ENCODE peak calls at places on chromosomes 5 and 9, in six cellular contexts. O is astrocyte of the spinal cord, C is GM12865, Z is mucosa of descending colon, A is kidney epithelial cell, R is adrenal gland. B is an unnamed sample.

GRCh38 chr5:53069626-53070025 is 39.9 kb downstream of the MOCS2 start:
- DNase-seq in O (peak), A (peak), R (no peak), C (no peak), Z (no peak), B (no peak)

GRCh38 chr9:136572596-136573313 is 26.9 kb upstream of the NOTCH1 start:
- DNase-seq in C (no peak), Z (no peak), O (no peak), R (no peak), A (no peak), B (no peak)

GRCh38 chr5:18043344-18043743 is 409.1 kb downstream of the TAF11L14 start:
- DNase-seq in C (no peak), R (no peak), O (no peak), Z (no peak), A (no peak), B (no peak)

GRCh38 chr5:42064821-42065220 is 139.7 kb downstream of the FBXO4 start:
- DNase-seq in C (no peak), Z (no peak), R (no peak), A (no peak), O (no peak), B (no peak)

GRCh38 chr5:52943285-52943684 is 45.9 kb upstream of the ITGA2 start:
- DNase-seq in C (peak), A (no peak), Z (no peak), R (no peak), O (no peak), B (no peak)

GRCh38 chr5:138212828-138213160 is 329 bp downstream of the CDC23 start:
- DNase-seq in Z (no peak), R (no peak), C (peak), A (no peak), O (peak), B (no peak)

GRCh38 chr5:177452688-177453638 is 6.3 kb downstream of the PRR7 start:
- DNase-seq in R (no peak), O (no peak), A (no peak), C (no peak), Z (no peak), B (no peak)

GRCh38 chr9:114338187-114338586 is 8.5 kb downstream of the ORM2 start:
- DNase-seq in C (no peak), Z (no peak), A (no peak), R (no peak), O (no peak), B (no peak)

GRCh38 chr9:112091805-112092204 is 83.3 kb downstream of the SUSD1 start:
- DNase-seq in R (peak), C (no peak), O (peak), Z (no peak), A (no peak), B (no peak)

GRCh38 chr5:30581198-30581925 is 612.1 kb upstream of the CDH6 start:
- DNase-seq in O (peak), R (no peak), Z (no peak), A (no peak), C (no peak), B (no peak)

GRCh38 chr5:171619196-171619595 is 166.4 kb upstream of the SMIM23 start:
- DNase-seq in C (no peak), A (no peak), O (no peak), Z (no peak), R (no peak), B (no peak)

GRCh38 chr5:96259211-96259772 is 173.8 kb downstream of the PCSK1 start:
- DNase-seq in C (peak), O (peak), R (no peak), Z (no peak), A (peak), B (no peak)

GRCh38 chr5:125140220-125140619 is 393.8 kb upstream of the ZNF608 start:
- DNase-seq in R (no peak), C (no peak), Z (no peak), A (no peak), O (no peak), B (no peak)

GRCh38 chr9:17318821-17319320 is 184.0 kb downstream of the CNTLN start:
- DNase-seq in O (no peak), A (no peak), C (no peak), Z (no peak), R (no peak), B (no peak)

GRCh38 chr5:14250778-14251711 is 107.9 kb downstream of the TRIO start:
- DNase-seq in C (peak), Z (no peak), R (no peak), A (no peak), O (no peak), B (no peak)

GRCh38 chr5:14252793-14253192 is 109.7 kb downstream of the TRIO start:
- DNase-seq in O (no peak), C (peak), R (no peak), Z (no peak), A (no peak), B (no peak)

GRCh38 chr5:14250094-14250777 is 107.1 kb downstream of the TRIO start:
- DNase-seq in R (peak), A (peak), Z (peak), C (no peak), O (peak), B (no peak)

GRCh38 chr5:14249258-14250093 is 106.3 kb downstream of the TRIO start:
- DNase-seq in A (no peak), O (no peak), Z (no peak), C (no peak), R (no peak), B (no peak)

DNA sequence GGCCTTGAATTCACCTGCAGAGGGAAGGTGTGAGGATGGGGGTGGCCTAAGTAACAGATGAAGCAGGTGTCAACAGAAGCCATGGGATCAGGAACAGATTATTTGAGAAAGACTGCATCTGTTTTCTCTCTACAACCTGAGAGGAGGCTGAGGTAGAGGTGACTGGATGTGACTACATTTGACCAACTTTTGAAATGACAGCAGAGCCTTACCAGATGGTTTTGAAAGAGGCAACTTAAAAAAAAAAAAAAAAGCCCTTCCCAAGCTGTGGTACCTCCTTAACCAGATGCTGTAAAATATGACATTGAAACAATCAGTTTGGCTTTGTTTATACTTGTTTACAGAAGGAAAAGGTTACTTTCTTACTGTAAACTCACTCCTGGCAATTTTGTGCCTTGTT is 108.6 kb downstream of the TRIO start:
- DNase-seq in A (no peak), Z (no peak), O (no peak), R (no peak), C (peak), B (no peak)
- H3K4me3 ChIP-seq in A (no peak), Z (no peak), O (no peak), R (no peak), C (no peak), B (no peak)

GRCh38 chr5:73387630-73388370 is 60.8 kb downstream of the FOXD1 start:
- DNase-seq in O (peak), A (no peak), R (no peak), Z (no peak), C (peak), B (peak)
- H3K4me3 ChIP-seq in O (no peak), A (no peak), R (no peak), Z (no peak), C (peak), B (no peak)

DNA sequence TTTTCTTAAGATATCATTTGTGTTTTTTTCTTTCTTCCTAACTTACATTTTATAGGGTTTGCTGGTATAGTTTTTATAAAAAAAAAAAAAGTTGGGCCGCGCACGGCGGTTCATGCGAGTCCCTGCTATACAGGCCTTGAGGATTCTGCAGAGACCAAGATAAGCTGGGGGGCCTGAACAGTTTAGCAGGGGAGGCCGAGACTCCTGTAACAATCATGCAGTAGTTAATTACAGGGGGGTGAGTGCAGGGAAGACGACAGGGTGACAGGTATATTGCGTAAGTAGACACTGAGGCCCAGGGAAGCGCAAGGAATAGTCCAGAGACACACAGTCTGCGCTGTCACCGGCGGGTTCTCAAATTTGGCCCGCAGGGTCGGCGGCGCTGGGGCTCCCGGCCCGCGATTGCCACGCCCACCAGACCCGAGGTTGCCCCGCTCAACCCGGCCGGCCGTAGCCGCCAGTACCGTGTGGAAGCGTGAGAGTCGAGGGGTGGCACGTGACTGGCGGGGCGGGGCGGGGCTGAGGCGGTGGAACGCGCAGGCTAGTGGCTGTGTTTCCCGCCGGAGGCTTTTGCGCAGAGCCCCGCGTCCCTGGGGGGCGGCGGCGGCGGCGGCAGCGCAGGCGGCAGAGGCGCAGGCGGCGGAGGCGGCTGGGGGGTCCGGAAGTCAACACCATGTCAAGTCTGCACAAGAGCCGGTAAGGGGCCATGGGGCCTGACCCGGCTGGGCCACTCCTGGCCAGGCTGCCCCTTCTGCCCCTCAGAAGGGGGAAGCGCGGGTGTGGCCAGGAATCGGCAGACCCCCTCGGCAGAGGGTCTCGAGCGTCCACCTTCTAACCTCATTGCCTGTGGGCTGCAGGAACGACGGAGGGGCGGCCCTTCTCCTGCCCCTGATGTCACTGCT is at the start of gene TBC1D13:
- DNase-seq in C (peak), A (no peak), Z (peak), O (peak), R (peak), B (peak)
- H3K4me3 ChIP-seq in C (peak), A (peak), Z (peak), O (peak), R (peak), B (peak)

GRCh38 chr9:130535818-130536521 is 43.4 kb upstream of the FUBP3 start:
- DNase-seq in C (no peak), A (no peak), O (peak), R (peak), Z (no peak), B (no peak)
- H3K4me3 ChIP-seq in C (no peak), A (peak), O (peak), R (no peak), Z (no peak), B (no peak)